ENCODE peak calls at places on chromosomes 11 and 22, in six cellular contexts. P, M, C, Q, I and R are unnamed samples.
A peak's percentile ranks its signal among the peaks of the same experiment; 100 is the strongest.

GRCh38 chr11:63682045-63682915 is 980 bp downstream of the RTN3 start:
- ATAC-seq in P (peak; percentile 16), I (peak; percentile 44), Q (peak; percentile 38), M (peak; percentile 31), C (no peak), R (no peak)

GRCh38 chr11:111148953-111149352 is 96.6 kb upstream of the POU2AF2 start:
- ATAC-seq in Q (no peak), P (no peak), I (no peak), M (no peak), C (no peak), R (peak; percentile 28)

GRCh38 chr11:61571869-61572268 is 9.0 kb downstream of the SYT7 start:
- ATAC-seq in C (no peak), M (no peak), P (no peak), Q (no peak), I (no peak), R (no peak)

GRCh38 chr22:29016067-29016938 is 45.3 kb downstream of the C22orf31 start:
- ATAC-seq in Q (no peak), P (peak; percentile 67), M (no peak), C (peak; percentile 11), I (peak; percentile 78), R (no peak)

GRCh38 chr11:96132437-96132836 is 208.5 kb upstream of the MTMR2 start:
- ATAC-seq in I (peak; percentile 56), M (peak; percentile 49), P (peak; percentile 69), C (no peak), Q (peak; percentile 75), R (no peak)

GRCh38 chr11:32831241-32831640 is 1.5 kb downstream of the PRRG4 start:
- ATAC-seq in M (no peak), P (no peak), C (no peak), Q (no peak), I (no peak), R (no peak)

GRCh38 chr22:31272522-31273446 is 19.5 kb downstream of the PIK3IP1 start:
- ATAC-seq in M (peak; percentile 88), C (peak; percentile 81), Q (peak; percentile 93), I (peak; percentile 88), P (peak; percentile 78), R (peak; percentile 68)

GRCh38 chr11:76335827-76336226 is 45.1 kb downstream of the THAP12 start:
- ATAC-seq in P (no peak), C (no peak), I (no peak), M (no peak), Q (no peak), R (no peak)

GRCh38 chr11:72433455-72434061 is 773 bp downstream of the CLPB start:
- ATAC-seq in C (no peak), P (no peak), I (peak; percentile 3), Q (no peak), M (no peak), R (no peak)

GRCh38 chr11:46857666-46858065 is 11.6 kb upstream of the CKAP5 start:
- ATAC-seq in C (no peak), I (no peak), Q (no peak), M (no peak), P (no peak), R (no peak)

GRCh38 chr11:56331861-56332491 is 13.9 kb upstream of the OR8K1 start:
- ATAC-seq in P (no peak), Q (no peak), C (peak; percentile 57), M (no peak), I (no peak), R (no peak)

GRCh38 chr22:23527971-23528740 is 51.9 kb downstream of the IGLL1 start:
- ATAC-seq in M (no peak), P (no peak), Q (no peak), C (no peak), I (peak; percentile 50), R (no peak)

GRCh38 chr22:19244600-19245352 is 46.7 kb downstream of the CLTCL1 start:
- ATAC-seq in P (no peak), I (no peak), M (peak; percentile 78), Q (no peak), C (no peak), R (no peak)

GRCh38 chr11:118882489-118882888 is 1.2 kb upstream of the CXCR5 start:
- ATAC-seq in I (no peak), C (no peak), Q (no peak), M (no peak), P (no peak), R (no peak)

GRCh38 chr22:27614291-27615007 is 187.1 kb downstream of the MN1 start:
- ATAC-seq in Q (no peak), M (no peak), P (no peak), C (no peak), I (no peak), R (no peak)

GRCh38 chr11:134445601-134446325 is 33.7 kb upstream of the B3GAT1 start:
- ATAC-seq in Q (no peak), M (no peak), C (no peak), I (no peak), P (no peak), R (no peak)

GRCh38 chr11:71137376-71137775 is 115.0 kb downstream of the SHANK2 start:
- ATAC-seq in M (no peak), I (no peak), C (no peak), P (no peak), Q (no peak), R (no peak)

GRCh38 chr22:20742764-20743163 is 31.1 kb upstream of the SERPIND1 start:
- ATAC-seq in I (no peak), P (no peak), M (no peak), C (no peak), Q (no peak), R (no peak)

GRCh38 chr11:61679301-61679700 is 890 bp upstream of the DAGLA start:
- ATAC-seq in M (peak; percentile 44), I (no peak), C (no peak), P (no peak), Q (peak; percentile 11), R (no peak)

GRCh38 chr11:60396382-60396781 is at the start of gene MS4A14:
- ATAC-seq in C (no peak), I (peak; percentile 26), Q (no peak), M (no peak), P (no peak), R (peak; percentile 50)

GRCh38 chr11:75673977-75674582 is 5.2 kb upstream of the MAP6 start:
- ATAC-seq in C (no peak), I (peak; percentile 79), Q (peak; percentile 79), P (no peak), M (peak; percentile 100), R (no peak)

GRCh38 chr22:49344196-49344595 is 483.5 kb downstream of the BRD1 start:
- ATAC-seq in C (no peak), P (no peak), Q (no peak), I (no peak), M (no peak), R (no peak)

GRCh38 chr22:24482998-24483397 is 12.1 kb upstream of the UPB1 start:
- ATAC-seq in M (no peak), P (peak; percentile 48), C (no peak), I (no peak), Q (no peak), R (no peak)

GRCh38 chr11:76239483-76240142 is 33.3 kb upstream of the WNT11 start:
- ATAC-seq in P (peak; percentile 1), C (no peak), Q (no peak), M (no peak), I (no peak), R (no peak)

DNA sequence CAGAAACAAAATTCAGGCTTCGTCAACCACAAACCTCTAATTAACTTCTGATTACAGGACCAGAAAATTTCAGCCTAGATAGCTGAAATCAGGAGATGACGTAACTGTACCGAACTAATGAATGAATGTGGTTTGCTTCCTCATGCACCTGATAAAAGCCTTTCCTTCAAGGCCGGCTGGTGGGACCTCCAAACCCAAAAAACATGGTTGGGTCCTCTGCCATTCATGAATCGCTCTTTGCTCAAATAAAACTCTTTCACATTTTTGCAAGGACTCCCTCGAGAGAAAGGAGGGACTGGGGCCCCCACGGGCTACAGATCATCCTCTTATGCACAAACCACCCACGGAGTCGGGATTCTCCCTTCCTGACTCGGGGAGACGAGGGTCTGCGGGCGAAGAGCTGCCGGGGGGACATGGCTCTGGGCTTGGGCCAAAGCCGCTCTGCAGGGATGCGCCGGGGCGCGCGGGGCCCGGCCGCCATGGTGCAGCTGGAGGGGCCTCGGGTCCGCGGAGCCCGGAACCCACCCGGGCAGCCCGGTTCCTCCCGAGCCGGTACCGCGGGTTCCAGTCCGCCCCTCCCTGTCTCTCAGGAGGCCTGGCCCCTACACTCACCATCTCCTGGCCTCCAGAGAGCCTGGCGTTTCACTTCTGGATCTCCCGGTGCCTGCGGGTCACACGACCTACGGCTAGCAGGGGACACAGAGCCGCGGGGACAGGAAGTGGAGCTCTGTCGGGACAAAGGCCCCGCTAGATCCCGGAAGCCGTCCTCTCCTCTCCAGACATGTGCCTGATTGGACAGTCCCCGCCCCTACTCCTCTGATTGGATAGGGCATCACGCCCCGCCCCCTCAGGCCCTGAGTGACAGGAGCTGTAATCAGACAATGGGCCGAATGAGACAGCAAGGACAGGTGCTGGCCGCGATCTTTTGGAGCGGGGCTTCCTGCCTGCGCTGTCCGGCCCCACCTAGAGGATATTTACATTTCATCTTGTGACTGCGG is at the start of gene ZNF195:
- ATAC-seq in P (peak; percentile 100), I (peak; percentile 99), Q (peak; percentile 100), C (peak; percentile 100), M (peak; percentile 98), R (peak; percentile 100)
- TF ChIP-seq EP300 in P (no peak), I (no peak), Q (no peak), C (no peak), M (peak; percentile 26), R (no peak)

GRCh38 chr22:46105494-46106278 is 44.6 kb upstream of the PPARA start:
- ATAC-seq in P (peak; percentile 62), Q (peak; percentile 42), I (no peak), M (no peak), C (peak; percentile 5), R (peak; percentile 18)
- TF ChIP-seq EP300 in P (no peak), Q (peak; percentile 38), I (no peak), M (no peak), C (peak; percentile 65), R (no peak)

GRCh38 chr11:34335801-34336200 is 22.0 kb downstream of the ABTB2 start:
- ATAC-seq in C (no peak), P (no peak), Q (no peak), M (no peak), I (no peak), R (no peak)

GRCh38 chr11:34337016-34337415 is 20.8 kb downstream of the ABTB2 start:
- ATAC-seq in M (no peak), I (no peak), P (no peak), C (no peak), Q (no peak), R (no peak)

GRCh38 chr11:34333787-34334186 is 24.0 kb downstream of the ABTB2 start:
- ATAC-seq in Q (no peak), C (no peak), P (no peak), M (no peak), I (no peak), R (no peak)

GRCh38 chr11:34332524-34332923 is 25.3 kb downstream of the ABTB2 start:
- ATAC-seq in I (no peak), Q (peak; percentile 27), P (peak; percentile 78), C (no peak), M (no peak), R (no peak)

DNA sequence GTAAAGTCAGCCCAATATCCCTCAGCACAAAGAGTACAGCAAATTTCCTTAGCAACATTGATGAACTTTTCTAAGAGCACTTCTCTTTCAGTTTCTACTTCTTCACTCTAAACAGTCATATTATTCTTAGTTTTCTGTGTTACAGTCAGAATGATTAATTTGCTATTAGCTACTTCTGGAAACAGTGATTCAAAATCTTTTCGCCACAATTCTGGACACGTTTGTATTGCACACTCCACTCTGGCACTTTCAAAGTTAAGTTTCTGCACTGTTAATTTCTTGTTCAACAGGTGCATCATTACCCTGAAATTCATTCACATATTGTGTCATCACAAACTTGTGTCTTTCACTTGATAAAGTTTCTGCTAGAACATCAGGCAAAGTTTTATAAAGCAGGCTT is 22.5 kb downstream of the ABTB2 start:
- ATAC-seq in M (no peak), P (no peak), I (peak; percentile 10), Q (no peak), C (no peak), R (no peak)
- TF ChIP-seq EP300 in M (no peak), P (no peak), I (no peak), Q (no peak), C (no peak), R (no peak)

GRCh38 chr11:35579557-35580396 is 38.5 kb upstream of the FJX1 start:
- ATAC-seq in M (peak; percentile 86), Q (peak; percentile 90), I (no peak), C (no peak), P (peak; percentile 71), R (peak; percentile 88)
- TF ChIP-seq EP300 in M (peak; percentile 89), Q (peak; percentile 90), I (no peak), C (no peak), P (no peak), R (no peak)